ENCODE peak calls at places on chromosome 12, in nine cellular contexts. O is tibial nerve; V is mesendoderm; A is left lung; E is IMR-90; D is A549; H is GM23248; M is CD8-positive, alpha-beta memory T cell; K is adrenal gland. Q is an unnamed sample.

GRCh38 chr12:145369-145960 is 68.5 kb downstream of the SLC6A12 start:
- DNase-seq in M (no peak), D (no peak), O (no peak), K (no peak), E (no peak), A (no peak), H (no peak), V (no peak), Q (no peak)

GRCh38 chr12:97745406-97746101 is 282.9 kb downstream of the RMST start:
- DNase-seq in V (no peak), A (peak; percentile 8), E (no peak), M (no peak), H (no peak), D (no peak), O (no peak), K (no peak), Q (no peak)

GRCh38 chr12:9364224-9365176 is 156.3 kb upstream of the PZP start:
- DNase-seq in O (no peak), E (peak; percentile 70), K (no peak), A (no peak), H (peak; percentile 84), D (no peak), V (peak; percentile 88), M (no peak), Q (no peak)

GRCh38 chr12:54977155-54977554 is 7.4 kb downstream of the TESPA1 start:
- DNase-seq in H (peak; percentile 93), D (no peak), E (peak; percentile 56), M (no peak), A (no peak), V (peak; percentile 77), O (no peak), K (no peak), Q (no peak)

GRCh38 chr12:14802961-14803829 is at the start of the genes C12orf60 and WBP11:
- DNase-seq in E (peak; percentile 99), O (peak; percentile 90), D (peak; percentile 99), M (peak; percentile 78), V (peak; percentile 100), K (peak; percentile 99), H (peak; percentile 99), A (peak; percentile 91), Q (peak; percentile 80)

GRCh38 chr12:6167327-6168280 is 32.6 kb upstream of the CD9 start:
- DNase-seq in H (peak; percentile 98), A (peak; percentile 87), D (peak; percentile 44), M (no peak), K (peak; percentile 89), V (no peak), O (no peak), E (peak; percentile 99), Q (no peak)

GRCh38 chr12:124411953-124412645 is 117.2 kb downstream of the RFLNA start:
- DNase-seq in M (no peak), D (no peak), K (no peak), A (no peak), E (no peak), H (peak; percentile 40), V (no peak), O (no peak), Q (no peak)

GRCh38 chr12:11761869-11762567 is 112.5 kb downstream of the ETV6 start:
- DNase-seq in E (no peak), H (no peak), V (no peak), O (no peak), K (no peak), M (no peak), A (no peak), D (no peak), Q (no peak)

GRCh38 chr12:58918475-58918874 is 1.8 kb downstream of the LRIG3 start:
- DNase-seq in V (no peak), H (peak; percentile 23), A (no peak), M (no peak), D (no peak), O (no peak), E (peak; percentile 15), K (no peak), Q (no peak)

GRCh38 chr12:89856431-89856830 is 147.8 kb upstream of the ATP2B1 start:
- DNase-seq in D (no peak), E (peak; percentile 72), K (no peak), V (no peak), O (no peak), H (peak; percentile 78), M (no peak), A (no peak), Q (no peak)

GRCh38 chr12:56749364-56749763 is 2.8 kb downstream of the PRIM1 start:
- DNase-seq in H (no peak), M (no peak), E (no peak), A (no peak), K (no peak), O (no peak), D (no peak), V (no peak), Q (no peak)

DNA sequence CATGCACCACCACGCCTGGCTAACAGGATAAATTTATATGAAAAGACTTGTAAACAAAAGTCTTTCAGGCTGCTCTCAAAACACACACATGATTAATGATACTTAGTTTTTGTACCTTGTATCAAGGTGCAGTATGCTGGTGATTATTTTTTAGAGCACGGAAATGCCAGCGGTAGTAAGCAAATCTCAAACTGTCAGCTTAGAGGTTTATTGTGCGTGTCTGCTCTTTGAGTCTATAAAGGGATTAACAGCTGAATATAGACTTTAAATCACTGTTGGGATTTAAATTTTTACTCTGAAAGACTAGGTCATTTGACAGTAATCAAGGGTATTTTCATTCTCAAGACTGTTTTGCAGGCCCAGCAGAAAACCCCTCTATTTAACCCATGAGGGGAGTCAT is 50.5 kb downstream of the PLEKHA5 start:
- DNase-seq in A (no peak), D (no peak), M (no peak), H (no peak), E (no peak), V (no peak), K (no peak), O (no peak), Q (no peak)
- H3K27ac ChIP-seq in A (no peak overlapping the region), D (no peak overlapping the region), M (no peak overlapping the region), H (no peak overlapping the region), E (no peak overlapping the region), V (no peak overlapping the region), K (no peak overlapping the region), O (no peak overlapping the region), Q (no peak overlapping the region)

GRCh38 chr12:122050706-122051105 is 27.9 kb upstream of the MLXIP start:
- DNase-seq in M (no peak), E (no peak), D (no peak), V (no peak), K (no peak), A (no peak), O (no peak), H (no peak), Q (no peak)
- H3K27ac ChIP-seq in M (no peak overlapping the region), E (no peak overlapping the region), D (peak overlapping the region; percentile 59), V (no peak overlapping the region), K (peak overlapping the region; percentile 60), A (no peak overlapping the region), O (no peak overlapping the region), H (no peak overlapping the region), Q (no peak overlapping the region)

GRCh38 chr12:62448436-62448835 is 18.2 kb upstream of the MON2 start:
- DNase-seq in M (no peak), H (no peak), A (no peak), K (no peak), O (no peak), V (no peak), E (no peak), D (no peak), Q (no peak)

GRCh38 chr12:62446741-62447452 is 19.7 kb upstream of the MON2 start:
- DNase-seq in E (no peak), O (no peak), V (no peak), D (no peak), H (no peak), M (no peak), A (no peak), K (no peak), Q (no peak)
- H3K27ac ChIP-seq in E (no peak overlapping the region), O (no peak overlapping the region), V (no peak overlapping the region), D (no peak overlapping the region), H (no peak overlapping the region), M (no peak overlapping the region), A (no peak overlapping the region), K (no peak overlapping the region), Q (no peak overlapping the region)

DNA sequence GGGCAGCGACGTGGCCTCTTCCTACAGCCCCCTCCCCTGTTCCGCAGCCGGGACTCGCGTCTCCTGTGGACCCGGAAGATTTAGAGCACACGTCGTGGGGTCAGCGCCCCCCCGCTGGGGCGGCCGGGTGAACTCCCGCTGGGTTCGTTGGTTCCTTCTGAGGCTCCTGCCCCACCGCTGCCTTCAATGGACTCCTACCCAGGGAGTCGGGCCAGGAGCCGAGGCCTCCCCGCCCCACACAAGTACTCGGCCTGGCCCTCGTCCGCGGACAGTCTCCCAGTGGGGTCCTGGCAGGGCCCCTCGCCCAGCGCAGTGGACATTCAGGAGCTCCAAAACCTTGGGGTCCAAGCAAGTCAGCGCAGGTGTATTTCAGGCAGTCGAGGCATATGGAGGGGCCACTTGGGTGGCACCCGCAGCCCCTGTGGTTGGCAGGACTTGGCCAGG is 1.2 kb downstream of the MMP17 start:
- DNase-seq in V (no peak), A (peak; percentile 87), O (no peak), D (no peak), H (peak; percentile 67), E (no peak), K (no peak), M (no peak), Q (peak; percentile 69)
- H3K27ac ChIP-seq in V (no peak overlapping the region), A (no peak overlapping the region), O (peak overlapping the region; percentile 88), D (peak overlapping the region; percentile 91), H (peak overlapping the region; percentile 6), E (no peak overlapping the region), K (no peak overlapping the region), M (no peak overlapping the region), Q (peak overlapping the region; percentile 0)

GRCh38 chr12:47079365-47079893 is at the start of gene PCED1B:
- DNase-seq in D (no peak), E (peak; percentile 72), M (peak; percentile 44), H (peak; percentile 85), V (peak; percentile 83), K (peak; percentile 85), A (peak; percentile 95), O (peak; percentile 45), Q (peak; percentile 75)
- H3K27ac ChIP-seq in D (peak within 1 kb of the TSS; percentile 100), E (peak within 1 kb of the TSS; percentile 57), M (peak within 1 kb of the TSS; percentile 83), H (peak within 1 kb of the TSS; percentile 74), V (peak within 1 kb of the TSS; percentile 92), K (peak within 1 kb of the TSS; percentile 75), A (peak within 1 kb of the TSS; percentile 88), O (peak within 1 kb of the TSS; percentile 89), Q (peak within 1 kb of the TSS; percentile 99)

DNA sequence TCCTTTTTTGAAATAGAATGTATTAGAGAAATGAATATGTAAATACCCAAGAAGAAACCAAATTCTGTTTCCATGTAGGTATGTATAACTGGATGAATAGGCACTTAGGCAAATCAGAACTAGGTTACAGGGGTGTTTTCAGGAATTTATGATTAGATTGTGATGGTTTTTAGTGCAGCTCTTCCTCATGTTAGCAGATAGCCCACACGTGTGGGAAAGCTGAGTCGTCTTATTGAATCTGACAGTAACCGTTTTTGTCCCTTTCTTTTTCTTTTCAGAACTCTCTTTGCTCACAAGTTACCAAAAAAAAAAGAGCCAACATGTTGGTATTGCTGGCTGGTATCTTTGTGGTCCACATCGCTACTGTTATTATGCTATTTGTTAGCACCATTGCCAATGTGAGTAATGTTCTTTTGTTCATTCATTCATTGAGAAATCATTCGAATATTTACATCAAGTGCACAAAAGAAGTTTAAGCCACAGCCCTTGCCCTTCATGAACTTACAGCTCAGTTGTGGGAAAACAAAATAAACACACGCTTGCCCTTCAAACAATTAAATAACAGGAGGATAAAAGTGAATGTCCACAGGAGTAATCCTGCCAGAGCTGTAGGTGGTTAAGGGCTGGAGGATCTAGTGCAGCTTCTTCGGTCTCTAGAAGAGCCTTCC is 14.8 kb downstream of the EMP1 start:
- DNase-seq in A (no peak), E (peak; percentile 34), M (no peak), H (peak; percentile 45), V (no peak), K (no peak), O (no peak), D (no peak), Q (no peak)
- H3K27ac ChIP-seq in A (no peak overlapping the region), E (no peak overlapping the region), M (no peak overlapping the region), H (peak overlapping the region; percentile 100), V (no peak overlapping the region), K (no peak overlapping the region), O (peak overlapping the region; percentile 67), D (peak overlapping the region; percentile 83), Q (peak overlapping the region; percentile 97)

Q was measured in RWPE2.